ENCODE peak calls at places on chromosomes 2 and 18, in six cellular contexts. C is AG08396, B is DMS79 treated with DMSO at 0.1 percent for 48 hours, G is nephron progenitor cell, S is NCI-H1105, L is IMR-90. M is an unnamed sample.

GRCh38 chr2:10787176-10787968 is 25.2 kb downstream of the PDIA6 start:
- DNase-seq in C (no peak), B (no peak), G (peak), S (no peak), L (no peak), M (peak)

GRCh38 chr2:128442053-128442751 is 123.5 kb upstream of the HS6ST1 start:
- DNase-seq in C (no peak), B (peak), G (no peak), S (no peak), L (peak), M (peak)

GRCh38 chr2:223621901-223622300 is 19.7 kb upstream of the SCG2 start:
- DNase-seq in C (no peak), B (no peak), G (peak), S (no peak), L (no peak), M (no peak)

GRCh38 chr2:26740890-26741302 is 23.2 kb upstream of the SLC35F6 start:
- DNase-seq in C (no peak), B (no peak), G (no peak), S (no peak), L (peak), M (peak)

GRCh38 chr18:68148862-68149261 is 566.0 kb downstream of the TMX3 start:
- DNase-seq in C (no peak), B (no peak), G (no peak), S (peak), L (no peak), M (peak)

GRCh38 chr2:43819489-43820163 is 19.0 kb downstream of the ABCG5 start:
- DNase-seq in C (no peak), B (no peak), G (no peak), S (no peak), L (no peak), M (no peak)

GRCh38 chr2:222492683-222493082 is 68.3 kb downstream of the SGPP2 start:
- DNase-seq in C (no peak), B (no peak), G (no peak), S (no peak), L (no peak), M (no peak)

GRCh38 chr2:27282892-27283291 is 663 bp downstream of the TRIM54 start:
- DNase-seq in C (no peak), B (no peak), G (no peak), S (no peak), L (no peak), M (no peak)

GRCh38 chr2:79327460-79327859 is 167.9 kb upstream of the REG3A start:
- DNase-seq in C (no peak), B (no peak), G (no peak), S (no peak), L (no peak), M (no peak)

GRCh38 chr2:8611712-8612111 is 70.1 kb upstream of the ID2 start:
- DNase-seq in C (no peak), B (no peak), G (no peak), S (no peak), L (no peak), M (no peak)

GRCh38 chr18:41126541-41127235 is 828.3 kb upstream of the PIK3C3 start:
- DNase-seq in C (peak), B (no peak), G (no peak), S (no peak), L (peak), M (no peak)

GRCh38 chr18:75612491-75612890 is 185.0 kb upstream of the SMIM21 start:
- DNase-seq in C (no peak), B (no peak), G (no peak), S (no peak), L (no peak), M (no peak)

GRCh38 chr2:240402566-240403295 is 32.7 kb upstream of the GPC1 start:
- DNase-seq in C (no peak), B (no peak), G (no peak), S (no peak), L (no peak), M (peak)

GRCh38 chr2:64019083-64019974 is at the start of gene VPS54:
- DNase-seq in C (peak), B (peak), G (peak), S (peak), L (peak), M (peak)

GRCh38 chr2:74552914-74553811 is 579 bp downstream of the LOXL3 start:
- DNase-seq in C (peak), B (no peak), G (peak), S (no peak), L (no peak), M (no peak)

GRCh38 chr2:165277860-165278656 is 38.8 kb downstream of the SCN2A start:
- DNase-seq in C (no peak), B (no peak), G (no peak), S (no peak), L (no peak), M (no peak)

GRCh38 chr2:53519925-53520629 is 247.5 kb upstream of the CHAC2 start:
- DNase-seq in C (no peak), B (no peak), G (no peak), S (peak), L (peak), M (no peak)

GRCh38 chr2:88880441-88880953 is 189.0 kb downstream of the RPIA start:
- DNase-seq in C (peak), B (peak), G (peak), S (peak), L (peak), M (peak)

GRCh38 chr2:168369087-168369486 is 87.0 kb upstream of the CERS6 start:
- DNase-seq in C (no peak), B (no peak), G (no peak), S (peak), L (no peak), M (no peak)

GRCh38 chr2:121649402-121649651 is at the start of gene CLASP1:
- DNase-seq in C (peak), B (peak), G (peak), S (peak), L (peak), M (peak)

GRCh38 chr2:46335404-46335965 is 38.3 kb downstream of the EPAS1 start:
- DNase-seq in C (peak), B (peak), G (peak), S (no peak), L (peak), M (no peak)

GRCh38 chr2:209074711-209075110 is 349.1 kb upstream of the MAP2 start:
- DNase-seq in C (no peak), B (no peak), G (no peak), S (no peak), L (no peak), M (no peak)

GRCh38 chr18:65091737-65092329 is 659.0 kb upstream of the CDH7 start:
- DNase-seq in C (no peak), B (no peak), G (peak), S (peak), L (peak), M (peak)

GRCh38 chr2:109440507-109441156 is 173.1 kb downstream of the SEPTIN10 start:
- DNase-seq in C (no peak), B (no peak), G (no peak), S (no peak), L (no peak), M (no peak)

GRCh38 chr18:76450452-76450851 is 44.6 kb downstream of the ZNF516 start:
- DNase-seq in C (no peak), B (no peak), G (no peak), S (no peak), L (peak), M (no peak)

GRCh38 chr2:20211860-20212458 is 13.0 kb downstream of the SDC1 start:
- DNase-seq in C (no peak), B (no peak), G (no peak), S (no peak), L (no peak), M (no peak)

GRCh38 chr2:215619022-215619958 is 183.4 kb upstream of the FN1 start:
- DNase-seq in C (no peak), B (peak), G (peak), S (peak), L (peak), M (no peak)

GRCh38 chr2:217037330-217037729 is 177.5 kb upstream of the TNP1 start:
- DNase-seq in C (no peak), B (no peak), G (no peak), S (no peak), L (no peak), M (no peak)

GRCh38 chr18:55280515-55280914 is 307.5 kb downstream of the TCF4 start:
- DNase-seq in C (no peak), B (peak), G (no peak), S (peak), L (peak), M (no peak)

GRCh38 chr2:240781471-240782220 is 38.4 kb downstream of the KIF1A start:
- DNase-seq in C (no peak), B (no peak), G (no peak), S (no peak), L (no peak), M (no peak)

GRCh38 chr2:205754924-205755321 is 72.6 kb downstream of the NRP2 start:
- DNase-seq in C (no peak), B (peak), G (no peak), S (peak), L (peak), M (no peak)

GRCh38 chr2:208142255-208142924 is 3.6 kb downstream of the CRYGB start:
- DNase-seq in C (no peak), B (peak), G (no peak), S (peak), L (peak), M (no peak)

GRCh38 chr2:240647503-240648154 is 22.3 kb downstream of the GPR35 start:
- DNase-seq in C (peak), B (no peak), G (no peak), S (no peak), L (no peak), M (peak)

GRCh38 chr18:29311580-29311979 is 1134.7 kb upstream of the CDH2 start:
- DNase-seq in C (no peak), B (no peak), G (no peak), S (no peak), L (no peak), M (no peak)

GRCh38 chr18:41378628-41379027 is 576.4 kb upstream of the PIK3C3 start:
- DNase-seq in C (no peak), B (no peak), G (no peak), S (no peak), L (peak), M (peak)

GRCh38 chr2:134259571-134259970 is 5.7 kb downstream of the MGAT5 start:
- DNase-seq in C (no peak), B (no peak), G (no peak), S (no peak), L (peak), M (no peak)

GRCh38 chr18:46915800-46916550 is 1.3 kb downstream of the PIAS2 start:
- DNase-seq in C (no peak), B (peak), G (no peak), S (no peak), L (peak), M (no peak)

GRCh38 chr2:21966139-21966538 is 842.4 kb downstream of the TDRD15 start:
- DNase-seq in C (no peak), B (no peak), G (no peak), S (no peak), L (peak), M (no peak)

M was measured in D341Med.